ENCODE peak calls at places on chromosomes 2 and 18, in seven cellular contexts. R is colonic mucosa, Q is ACHN, P is anterior cingulate cortex, A is frontal cortex, Z is GM04504, O is HepG2. K is an unnamed sample.

GRCh38 chr2:8234757-8235374 is 447.0 kb upstream of the ID2 start:
- DNase-seq in R (no peak), Q (peak), P (no peak), A (no peak), Z (no peak), O (no peak), K (no peak)

GRCh38 chr2:121529439-121530209 is 1.1 kb upstream of the RNU4ATAC start:
- DNase-seq in O (peak), R (peak), Q (peak), Z (no peak), P (no peak), A (peak), K (peak)

GRCh38 chr2:10204326-10205200 is 82.0 kb downstream of the RRM2 start:
- DNase-seq in P (no peak), A (no peak), O (no peak), Q (no peak), Z (no peak), R (no peak), K (no peak)

GRCh38 chr2:106867231-106867943 is 18.6 kb downstream of the ST6GAL2 start:
- DNase-seq in P (no peak), O (no peak), R (no peak), Q (no peak), A (no peak), Z (no peak), K (no peak)

GRCh38 chr2:15511686-15512085 is 49.4 kb downstream of the NBAS start:
- DNase-seq in A (no peak), R (no peak), Q (no peak), O (no peak), Z (no peak), P (no peak), K (no peak)

GRCh38 chr2:20706217-20706616 is 39.3 kb downstream of the GDF7 start:
- DNase-seq in Q (no peak), A (no peak), R (no peak), P (no peak), Z (no peak), O (no peak), K (no peak)

GRCh38 chr2:6077585-6077984 is 385.4 kb downstream of the SOX11 start:
- DNase-seq in A (no peak), O (no peak), Q (no peak), Z (no peak), R (no peak), P (no peak), K (no peak)

GRCh38 chr18:42429208-42429607 is 474.2 kb downstream of the PIK3C3 start:
- DNase-seq in R (no peak), Q (no peak), Z (no peak), P (no peak), A (no peak), O (no peak), K (no peak)

GRCh38 chr2:169184074-169184473 is 114.7 kb downstream of the DHRS9 start:
- DNase-seq in Z (no peak), A (no peak), Q (no peak), R (no peak), P (no peak), O (no peak), K (no peak)

GRCh38 chr2:239425496-239426098 is 24.8 kb upstream of the HDAC4 start:
- DNase-seq in Q (no peak), A (no peak), P (no peak), Z (no peak), R (no peak), O (no peak), K (no peak)

GRCh38 chr2:119286661-119287060 is 63.0 kb downstream of the STEAP3 start:
- DNase-seq in Z (no peak), R (no peak), P (no peak), A (no peak), Q (no peak), O (no peak), K (no peak)

GRCh38 chr18:47975701-47976100 is 45.2 kb upstream of the SMAD2 start:
- DNase-seq in P (no peak), O (no peak), Z (no peak), A (no peak), Q (no peak), R (no peak), K (no peak)

GRCh38 chr2:61862085-61862484 is 8.2 kb upstream of the FAM161A start:
- DNase-seq in O (no peak), Q (no peak), P (no peak), A (no peak), R (no peak), Z (no peak), K (no peak)

GRCh38 chr2:232526296-232527055 is 516 bp downstream of the CHRND start:
- DNase-seq in Q (no peak), A (no peak), R (no peak), O (no peak), P (no peak), Z (no peak), K (no peak)

GRCh38 chr2:189506514-189506976 is 65.3 kb downstream of the WDR75 start:
- DNase-seq in Z (no peak), A (no peak), R (no peak), O (peak), Q (no peak), P (no peak), K (no peak)

GRCh38 chr2:101820519-101820918 is 123.0 kb downstream of the MAP4K4 start:
- DNase-seq in Q (peak), R (no peak), P (no peak), A (no peak), O (no peak), Z (peak), K (no peak)

GRCh38 chr2:136118819-136119716 is 1.1 kb upstream of the CXCR4 start:
- DNase-seq in A (no peak), Q (no peak), P (no peak), Z (no peak), O (no peak), R (peak), K (peak)